ENCODE peak calls at places on chromosomes 2 and 18, in six cellular contexts. One of them, this sample, is unnamed.

GRCh38 chr2:196482119-196483065 is 157.1 kb upstream of the CCDC150 start:
- DNase-seq in tibial nerve: no peak
- DNase-seq in AG04449: no peak
- DNase-seq in activated T-cell treated with anti-CD3 and anti-CD28 coated beads, Interleukin-2, amount 50 U/mL, for 72 hours: no peak
- DNase-seq in body of pancreas: no peak
- DNase-seq in amniotic epithelial cell: peak
- DNase-seq in this sample: peak

GRCh38 chr2:144541411-144541810 is 21.5 kb upstream of the ZEB2 start:
- DNase-seq in tibial nerve: no peak
- DNase-seq in AG04449: no peak
- DNase-seq in activated T-cell treated with anti-CD3 and anti-CD28 coated beads, Interleukin-2, amount 50 U/mL, for 72 hours: no peak
- DNase-seq in body of pancreas: no peak
- DNase-seq in amniotic epithelial cell: no peak
- DNase-seq in this sample: peak

GRCh38 chr2:141707486-141707885 is 423.3 kb downstream of the LRP1B start:
- DNase-seq in tibial nerve: no peak
- DNase-seq in AG04449: no peak
- DNase-seq in activated T-cell treated with anti-CD3 and anti-CD28 coated beads, Interleukin-2, amount 50 U/mL, for 72 hours: no peak
- DNase-seq in body of pancreas: no peak
- DNase-seq in amniotic epithelial cell: no peak
- DNase-seq in this sample: no peak

GRCh38 chr2:237388036-237388435 is 25.9 kb downstream of the COL6A3 start:
- DNase-seq in tibial nerve: no peak
- DNase-seq in AG04449: no peak
- DNase-seq in activated T-cell treated with anti-CD3 and anti-CD28 coated beads, Interleukin-2, amount 50 U/mL, for 72 hours: no peak
- DNase-seq in body of pancreas: no peak
- DNase-seq in amniotic epithelial cell: peak
- DNase-seq in this sample: no peak

GRCh38 chr2:225930687-225931086 is 531.2 kb downstream of the NYAP2 start:
- DNase-seq in tibial nerve: no peak
- DNase-seq in AG04449: no peak
- DNase-seq in activated T-cell treated with anti-CD3 and anti-CD28 coated beads, Interleukin-2, amount 50 U/mL, for 72 hours: no peak
- DNase-seq in body of pancreas: no peak
- DNase-seq in amniotic epithelial cell: no peak
- DNase-seq in this sample: no peak

GRCh38 chr2:99697811-99698568 is 208.2 kb upstream of the REV1 start:
- DNase-seq in tibial nerve: no peak
- DNase-seq in AG04449: peak
- DNase-seq in activated T-cell treated with anti-CD3 and anti-CD28 coated beads, Interleukin-2, amount 50 U/mL, for 72 hours: no peak
- DNase-seq in body of pancreas: no peak
- DNase-seq in amniotic epithelial cell: peak
- DNase-seq in this sample: peak

GRCh38 chr2:3117650-3118216 is 259.9 kb downstream of the EIPR1 start:
- DNase-seq in tibial nerve: no peak
- DNase-seq in AG04449: no peak
- DNase-seq in activated T-cell treated with anti-CD3 and anti-CD28 coated beads, Interleukin-2, amount 50 U/mL, for 72 hours: no peak
- DNase-seq in body of pancreas: no peak
- DNase-seq in amniotic epithelial cell: no peak
- DNase-seq in this sample: no peak

GRCh38 chr2:172333626-172334330 is 93.6 kb upstream of the ITGA6 start:
- DNase-seq in tibial nerve: no peak
- DNase-seq in AG04449: no peak
- DNase-seq in activated T-cell treated with anti-CD3 and anti-CD28 coated beads, Interleukin-2, amount 50 U/mL, for 72 hours: no peak
- DNase-seq in body of pancreas: peak
- DNase-seq in amniotic epithelial cell: no peak
- DNase-seq in this sample: no peak

GRCh38 chr2:86238354-86238753 is 39.1 kb downstream of the MRPL35 start:
- DNase-seq in tibial nerve: no peak
- DNase-seq in AG04449: no peak
- DNase-seq in activated T-cell treated with anti-CD3 and anti-CD28 coated beads, Interleukin-2, amount 50 U/mL, for 72 hours: peak
- DNase-seq in body of pancreas: no peak
- DNase-seq in amniotic epithelial cell: no peak
- DNase-seq in this sample: no peak

GRCh38 chr2:154402138-154402714 is 296.3 kb upstream of the KCNJ3 start:
- DNase-seq in tibial nerve: no peak
- DNase-seq in AG04449: no peak
- DNase-seq in activated T-cell treated with anti-CD3 and anti-CD28 coated beads, Interleukin-2, amount 50 U/mL, for 72 hours: no peak
- DNase-seq in body of pancreas: no peak
- DNase-seq in amniotic epithelial cell: peak
- DNase-seq in this sample: peak

GRCh38 chr2:220269421-220269820 is 642.0 kb downstream of the SLC4A3 start:
- DNase-seq in tibial nerve: no peak
- DNase-seq in AG04449: no peak
- DNase-seq in activated T-cell treated with anti-CD3 and anti-CD28 coated beads, Interleukin-2, amount 50 U/mL, for 72 hours: no peak
- DNase-seq in body of pancreas: no peak
- DNase-seq in amniotic epithelial cell: no peak
- DNase-seq in this sample: no peak

GRCh38 chr2:174577967-174578589 is 19.5 kb downstream of the WIPF1 start:
- DNase-seq in tibial nerve: no peak
- DNase-seq in AG04449: no peak
- DNase-seq in activated T-cell treated with anti-CD3 and anti-CD28 coated beads, Interleukin-2, amount 50 U/mL, for 72 hours: peak
- DNase-seq in body of pancreas: no peak
- DNase-seq in amniotic epithelial cell: peak
- DNase-seq in this sample: peak

GRCh38 chr2:191215205-191215604 is 30.0 kb upstream of the MYO1B start:
- DNase-seq in tibial nerve: no peak
- DNase-seq in AG04449: no peak
- DNase-seq in activated T-cell treated with anti-CD3 and anti-CD28 coated beads, Interleukin-2, amount 50 U/mL, for 72 hours: no peak
- DNase-seq in body of pancreas: no peak
- DNase-seq in amniotic epithelial cell: no peak
- DNase-seq in this sample: no peak

GRCh38 chr2:180033993-180034894 is 27.1 kb upstream of the CWC22 start:
- DNase-seq in tibial nerve: no peak
- DNase-seq in AG04449: no peak
- DNase-seq in activated T-cell treated with anti-CD3 and anti-CD28 coated beads, Interleukin-2, amount 50 U/mL, for 72 hours: no peak
- DNase-seq in body of pancreas: no peak
- DNase-seq in amniotic epithelial cell: peak
- DNase-seq in this sample: no peak

GRCh38 chr18:46497129-46497528 is 159.9 kb downstream of the LOXHD1 start:
- DNase-seq in tibial nerve: no peak
- DNase-seq in AG04449: no peak
- DNase-seq in activated T-cell treated with anti-CD3 and anti-CD28 coated beads, Interleukin-2, amount 50 U/mL, for 72 hours: peak
- DNase-seq in body of pancreas: peak
- DNase-seq in amniotic epithelial cell: peak
- DNase-seq in this sample: peak

GRCh38 chr18:8987250-8987649 is 115.2 kb upstream of the NDUFV2 start:
- DNase-seq in tibial nerve: no peak
- DNase-seq in AG04449: no peak
- DNase-seq in activated T-cell treated with anti-CD3 and anti-CD28 coated beads, Interleukin-2, amount 50 U/mL, for 72 hours: no peak
- DNase-seq in body of pancreas: peak
- DNase-seq in amniotic epithelial cell: peak
- DNase-seq in this sample: no peak

GRCh38 chr2:177551989-177552413 is 159.4 kb downstream of the AGPS start:
- DNase-seq in tibial nerve: no peak
- DNase-seq in AG04449: no peak
- DNase-seq in activated T-cell treated with anti-CD3 and anti-CD28 coated beads, Interleukin-2, amount 50 U/mL, for 72 hours: no peak
- DNase-seq in body of pancreas: peak
- DNase-seq in amniotic epithelial cell: no peak
- DNase-seq in this sample: no peak

GRCh38 chr2:119315241-119315925 is 51.3 kb downstream of the C2orf76 start:
- DNase-seq in tibial nerve: no peak
- DNase-seq in AG04449: no peak
- DNase-seq in activated T-cell treated with anti-CD3 and anti-CD28 coated beads, Interleukin-2, amount 50 U/mL, for 72 hours: no peak
- DNase-seq in body of pancreas: no peak
- DNase-seq in amniotic epithelial cell: no peak
- DNase-seq in this sample: no peak

GRCh38 chr2:105404736-105405135 is 5.9 kb upstream of the FHL2 start:
- DNase-seq in tibial nerve: no peak
- DNase-seq in AG04449: no peak
- DNase-seq in activated T-cell treated with anti-CD3 and anti-CD28 coated beads, Interleukin-2, amount 50 U/mL, for 72 hours: no peak
- DNase-seq in body of pancreas: no peak
- DNase-seq in amniotic epithelial cell: no peak
- DNase-seq in this sample: peak

GRCh38 chr2:42775186-42775585 is 11.3 kb upstream of the OXER1 start:
- DNase-seq in tibial nerve: no peak
- DNase-seq in AG04449: no peak
- DNase-seq in activated T-cell treated with anti-CD3 and anti-CD28 coated beads, Interleukin-2, amount 50 U/mL, for 72 hours: no peak
- DNase-seq in body of pancreas: no peak
- DNase-seq in amniotic epithelial cell: no peak
- DNase-seq in this sample: no peak

GRCh38 chr2:236875906-236876505 is 209.7 kb upstream of the COPS8 start:
- DNase-seq in tibial nerve: peak
- DNase-seq in AG04449: no peak
- DNase-seq in activated T-cell treated with anti-CD3 and anti-CD28 coated beads, Interleukin-2, amount 50 U/mL, for 72 hours: no peak
- DNase-seq in body of pancreas: no peak
- DNase-seq in amniotic epithelial cell: no peak
- DNase-seq in this sample: no peak

GRCh38 chr18:4016391-4017049 is 438.6 kb downstream of the DLGAP1 start:
- DNase-seq in tibial nerve: no peak
- DNase-seq in AG04449: no peak
- DNase-seq in activated T-cell treated with anti-CD3 and anti-CD28 coated beads, Interleukin-2, amount 50 U/mL, for 72 hours: peak
- DNase-seq in body of pancreas: no peak
- DNase-seq in amniotic epithelial cell: peak
- DNase-seq in this sample: no peak

GRCh38 chr2:143123911-143124310 is 5.3 kb upstream of the ARHGAP15 start:
- DNase-seq in tibial nerve: no peak
- DNase-seq in AG04449: no peak
- DNase-seq in activated T-cell treated with anti-CD3 and anti-CD28 coated beads, Interleukin-2, amount 50 U/mL, for 72 hours: no peak
- DNase-seq in body of pancreas: no peak
- DNase-seq in amniotic epithelial cell: no peak
- DNase-seq in this sample: no peak

GRCh38 chr2:68365087-68365486 is at the start of gene PLEK:
- DNase-seq in tibial nerve: peak
- DNase-seq in AG04449: no peak
- DNase-seq in activated T-cell treated with anti-CD3 and anti-CD28 coated beads, Interleukin-2, amount 50 U/mL, for 72 hours: no peak
- DNase-seq in body of pancreas: peak
- DNase-seq in amniotic epithelial cell: no peak
- DNase-seq in this sample: no peak

GRCh38 chr18:8747440-8747937 is 42.1 kb downstream of the MTCL1 start:
- DNase-seq in tibial nerve: no peak
- DNase-seq in AG04449: peak
- DNase-seq in activated T-cell treated with anti-CD3 and anti-CD28 coated beads, Interleukin-2, amount 50 U/mL, for 72 hours: no peak
- DNase-seq in body of pancreas: no peak
- DNase-seq in amniotic epithelial cell: peak
- DNase-seq in this sample: peak

GRCh38 chr18:46282177-46282570 is 178.0 kb downstream of the HAUS1 start:
- DNase-seq in tibial nerve: no peak
- DNase-seq in AG04449: no peak
- DNase-seq in activated T-cell treated with anti-CD3 and anti-CD28 coated beads, Interleukin-2, amount 50 U/mL, for 72 hours: no peak
- DNase-seq in body of pancreas: no peak
- DNase-seq in amniotic epithelial cell: no peak
- DNase-seq in this sample: no peak

GRCh38 chr2:199851886-199852285 is 894 bp upstream of the FTCDNL1 start:
- DNase-seq in tibial nerve: no peak
- DNase-seq in AG04449: no peak
- DNase-seq in activated T-cell treated with anti-CD3 and anti-CD28 coated beads, Interleukin-2, amount 50 U/mL, for 72 hours: no peak
- DNase-seq in body of pancreas: no peak
- DNase-seq in amniotic epithelial cell: no peak
- DNase-seq in this sample: no peak

GRCh38 chr2:10909050-10909995 is 2.4 kb upstream of the KCNF1 start:
- DNase-seq in tibial nerve: no peak
- DNase-seq in AG04449: no peak
- DNase-seq in activated T-cell treated with anti-CD3 and anti-CD28 coated beads, Interleukin-2, amount 50 U/mL, for 72 hours: no peak
- DNase-seq in body of pancreas: peak
- DNase-seq in amniotic epithelial cell: no peak
- DNase-seq in this sample: peak

GRCh38 chr2:95047629-95048510 is 22.4 kb downstream of the MAL start:
- DNase-seq in tibial nerve: no peak
- DNase-seq in AG04449: no peak
- DNase-seq in activated T-cell treated with anti-CD3 and anti-CD28 coated beads, Interleukin-2, amount 50 U/mL, for 72 hours: no peak
- DNase-seq in body of pancreas: no peak
- DNase-seq in amniotic epithelial cell: no peak
- DNase-seq in this sample: no peak

GRCh38 chr18:8301427-8302172 is 307.6 kb upstream of the RAB12 start:
- DNase-seq in tibial nerve: no peak
- DNase-seq in AG04449: no peak
- DNase-seq in activated T-cell treated with anti-CD3 and anti-CD28 coated beads, Interleukin-2, amount 50 U/mL, for 72 hours: no peak
- DNase-seq in body of pancreas: peak
- DNase-seq in amniotic epithelial cell: no peak
- DNase-seq in this sample: no peak

GRCh38 chr18:61666876-61667590 is 225.8 kb downstream of the RNF152 start:
- DNase-seq in tibial nerve: no peak
- DNase-seq in AG04449: no peak
- DNase-seq in activated T-cell treated with anti-CD3 and anti-CD28 coated beads, Interleukin-2, amount 50 U/mL, for 72 hours: no peak
- DNase-seq in body of pancreas: no peak
- DNase-seq in amniotic epithelial cell: no peak
- DNase-seq in this sample: no peak

GRCh38 chr2:63189026-63189425 is 138.4 kb downstream of the OTX1 start:
- DNase-seq in tibial nerve: no peak
- DNase-seq in AG04449: no peak
- DNase-seq in activated T-cell treated with anti-CD3 and anti-CD28 coated beads, Interleukin-2, amount 50 U/mL, for 72 hours: no peak
- DNase-seq in body of pancreas: peak
- DNase-seq in amniotic epithelial cell: peak
- DNase-seq in this sample: peak

GRCh38 chr2:185219981-185220380 is 518.6 kb upstream of the FSIP2 start:
- DNase-seq in tibial nerve: no peak
- DNase-seq in AG04449: no peak
- DNase-seq in activated T-cell treated with anti-CD3 and anti-CD28 coated beads, Interleukin-2, amount 50 U/mL, for 72 hours: no peak
- DNase-seq in body of pancreas: no peak
- DNase-seq in amniotic epithelial cell: peak
- DNase-seq in this sample: peak

GRCh38 chr2:207338610-207339009 is 172.9 kb upstream of the KLF7 start:
- DNase-seq in tibial nerve: no peak
- DNase-seq in AG04449: no peak
- DNase-seq in activated T-cell treated with anti-CD3 and anti-CD28 coated beads, Interleukin-2, amount 50 U/mL, for 72 hours: no peak
- DNase-seq in body of pancreas: no peak
- DNase-seq in amniotic epithelial cell: no peak
- DNase-seq in this sample: no peak

GRCh38 chr2:184599875-184600227 is 1.5 kb downstream of the ZNF804A start:
- DNase-seq in tibial nerve: no peak
- DNase-seq in AG04449: no peak
- DNase-seq in activated T-cell treated with anti-CD3 and anti-CD28 coated beads, Interleukin-2, amount 50 U/mL, for 72 hours: no peak
- DNase-seq in body of pancreas: no peak
- DNase-seq in amniotic epithelial cell: peak
- DNase-seq in this sample: no peak

GRCh38 chr2:8307779-8308178 is 374.1 kb upstream of the ID2 start:
- DNase-seq in tibial nerve: no peak
- DNase-seq in AG04449: no peak
- DNase-seq in activated T-cell treated with anti-CD3 and anti-CD28 coated beads, Interleukin-2, amount 50 U/mL, for 72 hours: no peak
- DNase-seq in body of pancreas: no peak
- DNase-seq in amniotic epithelial cell: peak
- DNase-seq in this sample: no peak

GRCh38 chr2:161415041-161415440 is 1.1 kb upstream of the TBR1 start:
- DNase-seq in tibial nerve: no peak
- DNase-seq in AG04449: no peak
- DNase-seq in activated T-cell treated with anti-CD3 and anti-CD28 coated beads, Interleukin-2, amount 50 U/mL, for 72 hours: peak
- DNase-seq in body of pancreas: no peak
- DNase-seq in amniotic epithelial cell: no peak
- DNase-seq in this sample: no peak